ENCODE peak calls at places on chromosomes 16 and 17, in ten cellular contexts. P is astrocyte of the spinal cord, U is endodermal cell, S is cardiac fibroblast, K is brain microvascular endothelial cell, Y is HepG2, X is body of pancreas, B is astrocyte of the cerebellum, M is ovary, G is stomach. A is an unnamed sample.

GRCh38 chr17:77893144-77894044 is 65.1 kb upstream of the TNRC6C start:
- DNase-seq in G (no peak), X (no peak), B (no peak), K (no peak), P (no peak), Y (no peak), S (no peak), U (no peak), M (no peak), A (no peak)

GRCh38 chr17:50110591-50111349 is 15.6 kb downstream of the PDK2 start:
- DNase-seq in S (peak), B (no peak), P (no peak), G (no peak), U (no peak), X (peak), M (no peak), K (no peak), Y (no peak), A (no peak)

GRCh38 chr16:84482951-84483881 is 21.2 kb downstream of the MEAK7 start:
- DNase-seq in P (no peak), Y (no peak), S (no peak), G (peak), K (no peak), X (no peak), U (no peak), M (no peak), B (no peak), A (no peak)

GRCh38 chr17:3019761-3020160 is 43.6 kb downstream of the OR1D5 start:
- DNase-seq in U (no peak), P (no peak), B (no peak), K (no peak), G (no peak), M (no peak), Y (no peak), X (no peak), S (no peak), A (no peak)

GRCh38 chr16:17177968-17178880 is 292.5 kb downstream of the XYLT1 start:
- DNase-seq in B (no peak), Y (no peak), X (no peak), U (peak), M (no peak), G (no peak), S (peak), P (peak), K (no peak), A (no peak)

GRCh38 chr16:65958096-65958495 is 408.4 kb upstream of the CDH5 start:
- DNase-seq in G (no peak), S (no peak), X (no peak), U (no peak), B (no peak), M (no peak), Y (no peak), K (no peak), P (no peak), A (no peak)

GRCh38 chr16:12436201-12436657 is 367.5 kb downstream of the CPPED1 start:
- DNase-seq in P (no peak), G (no peak), S (no peak), K (no peak), U (peak), Y (no peak), B (no peak), M (no peak), X (peak), A (no peak)

GRCh38 chr17:79617304-79617703 is 6.5 kb upstream of the RBFOX3 start:
- DNase-seq in U (peak), S (no peak), Y (no peak), X (no peak), K (no peak), P (no peak), B (no peak), M (no peak), G (no peak), A (no peak)

GRCh38 chr16:85252461-85252860 is 140.2 kb upstream of the CIBAR2 start:
- DNase-seq in S (no peak), U (no peak), M (no peak), Y (no peak), K (no peak), X (no peak), G (no peak), P (no peak), B (no peak), A (no peak)

GRCh38 chr16:53080345-53081031 is 25.7 kb downstream of the CHD9 start:
- DNase-seq in B (peak), Y (no peak), X (peak), P (peak), M (peak), K (peak), S (peak), U (no peak), G (no peak), A (no peak)

GRCh38 chr16:16042076-16042475 is 92.7 kb downstream of the ABCC1 start:
- DNase-seq in P (peak), K (peak), M (no peak), X (peak), U (no peak), S (peak), B (peak), Y (no peak), G (peak), A (no peak)

GRCh38 chr17:12553625-12554024 is 112.1 kb upstream of the MYOCD start:
- DNase-seq in P (no peak), B (no peak), X (no peak), U (no peak), Y (no peak), G (no peak), K (no peak), S (no peak), M (no peak), A (no peak)

GRCh38 chr17:71472809-71473789 is 647.7 kb upstream of the SOX9 start:
- DNase-seq in U (peak), X (peak), G (no peak), B (peak), S (peak), P (peak), K (peak), M (no peak), Y (peak), A (no peak)

GRCh38 chr16:77679901-77680300 is 42.4 kb upstream of the NUDT7 start:
- DNase-seq in Y (no peak), X (no peak), G (no peak), U (no peak), P (no peak), M (no peak), K (no peak), B (no peak), S (no peak), A (no peak)

GRCh38 chr16:29806096-29806579 is at the start of gene MAZ:
- DNase-seq in B (no peak), U (no peak), K (no peak), Y (no peak), M (no peak), X (peak), P (no peak), G (no peak), S (peak), A (no peak)

GRCh38 chr17:77501751-77502625 is 361.2 kb downstream of the SEC14L1 start:
- DNase-seq in Y (no peak), P (no peak), X (no peak), U (peak), B (no peak), G (no peak), S (no peak), M (no peak), K (no peak), A (no peak)

GRCh38 chr17:80108321-80108971 is 7.1 kb downstream of the GAA start:
- DNase-seq in G (no peak), B (no peak), U (no peak), S (no peak), X (no peak), Y (no peak), K (no peak), M (no peak), P (no peak), A (no peak)

GRCh38 chr16:88781140-88782077 is 3.6 kb downstream of the PIEZO1 start:
- DNase-seq in Y (no peak), M (no peak), X (peak), G (no peak), B (no peak), S (no peak), U (no peak), K (no peak), P (no peak), A (no peak)

GRCh38 chr16:55480228-55480655 is 1.2 kb downstream of the MMP2 start:
- DNase-seq in K (peak), M (peak), S (peak), U (peak), G (peak), X (peak), P (peak), Y (no peak), B (peak), A (no peak)

DNA sequence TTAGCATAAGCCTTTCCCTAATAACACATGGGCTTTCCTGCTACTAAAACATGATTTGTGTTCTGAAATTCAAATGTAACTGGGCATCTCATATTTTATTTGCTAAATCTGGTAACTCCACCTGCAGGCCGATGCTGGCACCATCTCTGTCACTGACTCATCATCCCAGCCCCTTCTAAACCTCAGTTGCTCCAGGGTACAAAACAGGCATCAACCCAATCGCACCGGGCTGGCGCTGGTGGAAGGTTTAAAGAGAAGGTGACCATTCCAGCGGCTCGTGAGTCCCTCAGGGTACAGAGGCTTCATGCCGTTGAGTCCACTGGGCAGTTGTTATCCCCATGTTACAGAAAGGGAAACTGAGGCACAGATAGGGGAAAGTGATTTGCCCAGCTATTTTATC is 27.1 kb downstream of the PPL start:
- DNase-seq in B (no peak), G (no peak), U (no peak), K (no peak), X (no peak), M (no peak), Y (no peak), P (no peak), S (no peak), A (no peak)
- TF ChIP-seq CTCF in B (no peak), G (no peak), U (peak), K (peak), X (no peak), M (no peak), Y (no peak), P (no peak), S (no peak), A (peak)

DNA sequence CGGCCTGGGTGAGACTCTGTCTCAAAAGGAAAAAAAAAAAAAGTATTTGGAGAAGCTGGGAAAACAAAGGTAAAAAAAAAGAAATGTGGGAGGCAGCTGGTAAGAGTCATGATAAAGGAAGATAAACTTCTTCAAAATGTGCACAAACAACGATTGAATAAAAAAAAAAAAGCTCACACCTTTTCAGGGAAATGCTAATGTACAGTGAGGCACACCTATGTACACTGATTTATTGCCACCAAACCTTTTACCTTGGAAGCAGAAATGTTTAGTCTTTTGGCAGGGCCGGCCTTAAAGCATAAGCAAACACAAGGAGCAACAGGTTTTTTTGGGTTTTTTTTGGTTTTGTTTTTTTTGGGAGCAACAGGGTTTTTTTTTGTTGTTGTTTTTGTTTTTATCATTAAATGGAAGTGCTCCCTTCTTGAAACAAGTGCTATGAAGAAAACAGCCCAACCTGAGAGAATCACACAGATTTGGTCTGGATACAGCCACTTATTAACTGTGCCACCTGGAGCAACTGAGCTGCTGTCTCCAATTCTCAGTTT is 29.8 kb upstream of the KCNJ2 start:
- DNase-seq in M (no peak), K (no peak), X (no peak), S (no peak), Y (no peak), G (no peak), U (no peak), P (no peak), B (no peak), A (no peak)
- H3K4me3 ChIP-seq in M (no peak), K (no peak), X (no peak), S (no peak), Y (no peak), G (no peak), U (no peak), P (no peak), B (no peak), A (no peak)

DNA sequence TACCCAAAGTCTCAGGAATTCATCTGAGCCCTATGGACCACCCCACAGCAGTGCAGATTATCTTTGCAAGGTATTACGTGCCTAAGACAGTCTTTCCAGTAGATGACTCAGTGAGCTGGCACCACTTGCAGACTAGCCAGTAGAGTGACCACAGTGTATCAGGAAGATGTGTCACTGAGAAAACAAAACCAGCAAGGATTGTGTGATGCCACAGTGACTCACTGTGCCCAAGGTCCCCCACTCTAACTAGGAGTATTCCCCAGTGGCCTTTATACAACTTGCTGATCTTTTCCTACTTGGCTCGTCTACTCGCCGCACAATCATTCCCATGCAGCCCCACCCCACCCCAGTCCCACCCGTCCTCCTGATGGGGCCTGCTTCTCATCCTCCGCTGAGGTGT is 26.8 kb upstream of the PRKCA start:
- DNase-seq in B (peak), G (peak), X (peak), U (no peak), S (peak), K (peak), Y (peak), M (no peak), P (peak), A (peak)
- TF ChIP-seq CTCF in B (no peak), G (no peak), X (no peak), U (no peak), S (no peak), K (no peak), Y (peak), M (no peak), P (no peak), A (no peak)

GRCh38 chr17:68955181-68955841 is at the start of gene ABCA8:
- DNase-seq in P (peak), X (peak), M (peak), G (no peak), S (peak), Y (no peak), U (no peak), K (peak), B (peak), A (no peak)

GRCh38 chr17:68950725-68951124 is 4.5 kb downstream of the ABCA8 start:
- DNase-seq in G (no peak), S (no peak), Y (no peak), K (no peak), B (no peak), X (no peak), M (no peak), U (no peak), P (no peak), A (no peak)

GRCh38 chr17:68953340-68953997 is 1.7 kb downstream of the ABCA8 start:
- DNase-seq in Y (no peak), K (no peak), B (no peak), G (no peak), P (no peak), M (no peak), S (no peak), X (no peak), U (no peak), A (no peak)

GRCh38 chr17:68957944-68958343 is 2.8 kb upstream of the ABCA8 start:
- DNase-seq in M (no peak), K (no peak), X (no peak), G (no peak), B (no peak), U (no peak), S (no peak), P (no peak), Y (no peak), A (no peak)

DNA sequence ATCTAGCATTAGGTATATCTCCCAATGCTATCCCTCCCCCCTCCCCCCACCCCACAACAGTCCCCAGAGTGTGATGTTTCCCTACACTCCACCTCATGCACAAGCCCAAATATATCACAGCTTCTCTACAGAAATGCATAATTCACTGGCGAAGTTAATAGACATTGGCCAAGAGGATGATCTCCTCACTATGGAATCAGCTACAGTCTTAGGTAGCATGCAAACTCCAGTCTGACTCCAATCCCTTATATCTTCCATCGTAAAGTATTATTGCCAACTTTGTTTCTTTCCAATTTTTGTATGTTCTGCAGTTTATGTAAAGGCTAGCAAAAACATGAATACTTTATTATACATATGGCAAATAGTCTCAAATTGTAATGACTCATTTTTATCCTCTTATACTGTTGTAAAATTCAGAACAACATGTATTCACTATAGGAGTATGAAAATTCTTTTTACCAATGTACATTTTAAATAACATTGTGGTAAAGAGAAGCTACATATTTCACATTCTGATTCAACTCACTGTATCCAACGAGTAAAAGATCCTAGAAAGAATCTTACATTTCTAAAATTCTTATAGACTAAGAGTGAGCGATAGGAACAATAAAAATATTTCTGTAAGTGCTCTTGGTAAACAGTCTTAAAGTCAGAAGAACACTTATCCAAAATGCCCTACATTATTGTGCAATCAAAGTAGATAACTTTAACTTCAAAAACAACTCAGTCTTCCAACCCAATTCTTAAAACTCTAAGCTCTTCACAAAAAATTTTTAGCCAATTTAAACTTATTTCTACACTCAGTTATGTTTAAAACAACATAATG is 833 bp downstream of the ABCA8 start:
- DNase-seq in P (peak), S (peak), U (no peak), G (no peak), X (no peak), B (no peak), K (no peak), Y (no peak), M (no peak), A (no peak)
- H3K4me3 ChIP-seq in P (peak), S (peak), U (no peak), G (peak), X (no peak), B (peak), K (peak), Y (no peak), M (peak), A (no peak)

GRCh38 chr17:4156750-4157381 is 13.9 kb downstream of the CYB5D2 start:
- DNase-seq in K (no peak), G (no peak), M (no peak), B (no peak), U (peak), P (no peak), X (no peak), Y (no peak), S (no peak), A (no peak)
- TF ChIP-seq CTCF in K (peak), G (no peak), M (no peak), B (no peak), U (peak), P (peak), X (no peak), Y (no peak), S (no peak), A (peak)

GRCh38 chr16:71927787-71928186 is 32.5 kb downstream of the IST1 start:
- DNase-seq in X (no peak), K (no peak), G (no peak), Y (no peak), M (no peak), U (no peak), S (no peak), P (no peak), B (no peak), A (no peak)

GRCh38 chr16:71924710-71925109 is 29.4 kb downstream of the IST1 start:
- DNase-seq in S (no peak), K (no peak), Y (no peak), P (no peak), G (no peak), U (no peak), B (no peak), X (no peak), M (no peak), A (no peak)

GRCh38 chr16:71927383-71927782 is 32.1 kb downstream of the IST1 start:
- DNase-seq in P (peak), K (peak), S (peak), U (no peak), G (peak), B (peak), X (peak), M (peak), Y (no peak), A (peak)

GRCh38 chr16:71920658-71921057 is 25.3 kb downstream of the IST1 start:
- DNase-seq in B (no peak), U (no peak), G (no peak), Y (no peak), S (no peak), X (no peak), K (no peak), M (no peak), P (no peak), A (no peak)

GRCh38 chr16:71923941-71924690 is 28.8 kb downstream of the IST1 start:
- DNase-seq in X (no peak), M (no peak), G (no peak), P (peak), Y (no peak), K (peak), U (no peak), S (peak), B (peak), A (no peak)
- H3K4me3 ChIP-seq in X (no peak), M (no peak), G (no peak), P (no peak), Y (no peak), K (no peak), U (no peak), S (no peak), B (no peak), A (no peak)

DNA sequence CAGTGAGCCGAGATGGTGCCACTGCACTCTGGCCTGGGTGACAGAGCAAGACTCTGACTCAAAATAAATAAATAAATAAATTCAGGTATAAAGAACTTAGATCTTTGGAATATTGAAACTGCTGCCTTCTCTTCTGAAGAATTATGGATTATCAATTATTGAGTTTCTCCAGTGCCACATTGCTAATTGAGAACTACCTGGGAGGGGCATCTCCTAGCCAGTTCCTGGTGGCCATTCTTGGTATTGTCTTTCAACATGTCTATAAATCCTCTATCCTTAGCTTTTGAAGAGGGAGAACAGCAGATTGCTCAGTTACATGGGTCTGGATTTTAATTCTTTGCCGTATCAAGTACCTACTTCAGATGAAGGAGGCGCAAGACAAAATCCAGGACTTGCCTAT is 29.2 kb downstream of the CALCOCO2 start:
- DNase-seq in X (no peak), G (no peak), B (no peak), S (no peak), K (no peak), U (no peak), M (no peak), Y (no peak), P (no peak), A (no peak)
- TF ChIP-seq CTCF in X (no peak), G (no peak), B (peak), S (peak), K (peak), U (peak), M (no peak), Y (no peak), P (peak), A (peak)